ENCODE peak calls at places on chromosomes 11 and 22, in eight cellular contexts. N is mammary epithelial cell; X is pancreas; L is psoas muscle; U is fibroblast of lung; F is esophagus squamous epithelium; C is heart left ventricle; B is CD4-positive, alpha-beta T cell. J is an unnamed sample.

GRCh38 chr11:18723991-18724390 is 2.0 kb downstream of the IGSF22 start:
- DNase-seq in N (no peak), X (peak), L (no peak), U (no peak), F (no peak), C (no peak), B (no peak), J (no peak)

GRCh38 chr11:16812274-16812673 is 73.8 kb downstream of the C11orf58 start:
- DNase-seq in N (no peak), X (no peak), L (no peak), U (no peak), F (no peak), C (no peak), B (no peak), J (no peak)

GRCh38 chr11:69447786-69448185 is 33.7 kb upstream of the LINC01488 start:
- DNase-seq in N (peak), X (peak), L (no peak), U (no peak), F (no peak), C (peak), B (no peak), J (peak)

GRCh38 chr22:11629661-11630385 is 3898.2 kb upstream of the OR11H1 start:
- DNase-seq in N (no peak), X (no peak), L (no peak), U (no peak), F (no peak), C (no peak), B (no peak), J (no peak)

GRCh38 chr22:33325232-33326004 is 267.2 kb upstream of the SYN3 start:
- DNase-seq in N (no peak), X (no peak), L (no peak), U (no peak), F (no peak), C (no peak), B (no peak), J (no peak)

GRCh38 chr11:123065634-123066033 is 3.7 kb upstream of the HSPA8 start:
- DNase-seq in N (no peak), X (no peak), L (no peak), U (peak), F (no peak), C (no peak), B (no peak), J (no peak)

GRCh38 chr11:122765487-122766131 is 72.7 kb upstream of the CRTAM start:
- DNase-seq in N (peak), X (no peak), L (no peak), U (no peak), F (no peak), C (no peak), B (no peak), J (no peak)

GRCh38 chr22:36745301-36745995 is 30.5 kb downstream of the IFT27 start:
- DNase-seq in N (peak), X (peak), L (no peak), U (no peak), F (no peak), C (no peak), B (no peak), J (no peak)

GRCh38 chr22:44597616-44598015 is 99.6 kb upstream of the RTL6 start:
- DNase-seq in N (no peak), X (no peak), L (no peak), U (no peak), F (no peak), C (no peak), B (no peak), J (no peak)

GRCh38 chr11:27429740-27430451 is 42.7 kb downstream of the LGR4 start:
- DNase-seq in N (peak), X (no peak), L (no peak), U (no peak), F (no peak), C (no peak), B (no peak), J (peak)

GRCh38 chr11:8786933-8787332 is 104.3 kb downstream of the RPL27A start:
- DNase-seq in N (peak), X (no peak), L (no peak), U (peak), F (no peak), C (no peak), B (no peak), J (no peak)

GRCh38 chr11:121556937-121557336 is 104.2 kb upstream of the SORL1-AS1 start:
- DNase-seq in N (no peak), X (no peak), L (no peak), U (no peak), F (no peak), C (no peak), B (no peak), J (no peak)

GRCh38 chr11:125343732-125344131 is 152.3 kb downstream of the FEZ1 start:
- DNase-seq in N (no peak), X (no peak), L (no peak), U (peak), F (no peak), C (no peak), B (no peak), J (no peak)

GRCh38 chr22:35315141-35315854 is 15.6 kb downstream of the TOM1 start:
- DNase-seq in N (no peak), X (no peak), L (peak), U (no peak), F (no peak), C (no peak), B (peak), J (no peak)

GRCh38 chr11:71202598-71202944 is 49.8 kb downstream of the SHANK2 start:
- DNase-seq in N (no peak), X (peak), L (no peak), U (no peak), F (no peak), C (no peak), B (no peak), J (no peak)

GRCh38 chr22:37222440-37222971 is 10.2 kb upstream of the SSTR3 start:
- DNase-seq in N (no peak), X (no peak), L (no peak), U (no peak), F (no peak), C (no peak), B (peak), J (no peak)

GRCh38 chr11:94544582-94544831 is 786 bp downstream of the FUT4 start:
- DNase-seq in N (no peak), X (no peak), L (no peak), U (no peak), F (no peak), C (peak), B (no peak), J (no peak)

GRCh38 chr11:79963886-79964660 is 523.2 kb upstream of the TENM4 start:
- DNase-seq in N (no peak), X (no peak), L (no peak), U (no peak), F (no peak), C (no peak), B (no peak), J (no peak)

GRCh38 chr22:40436460-40437431 is 66.4 kb downstream of the SGSM3 start:
- DNase-seq in N (peak), X (no peak), L (no peak), U (peak), F (no peak), C (no peak), B (no peak), J (peak)

GRCh38 chr11:133134561-133135173 is 397.6 kb downstream of the OPCML start:
- DNase-seq in N (peak), X (peak), L (peak), U (peak), F (no peak), C (peak), B (no peak), J (peak)

GRCh38 chr11:69122337-69122641 is 33.4 kb upstream of the SMIM38 start:
- DNase-seq in N (no peak), X (peak), L (no peak), U (no peak), F (no peak), C (no peak), B (no peak), J (no peak)

GRCh38 chr22:50678218-50678650 is 5.6 kb downstream of the SHANK3 start:
- DNase-seq in N (no peak), X (peak), L (no peak), U (no peak), F (no peak), C (peak), B (peak), J (no peak)

GRCh38 chr22:36541831-36542391 is 12.9 kb upstream of the EIF3D start:
- DNase-seq in N (peak), X (no peak), L (no peak), U (peak), F (no peak), C (peak), B (no peak), J (peak)

GRCh38 chr11:94128171-94128745 is 383 bp upstream of the PANX1 start:
- DNase-seq in N (no peak), X (peak), L (no peak), U (no peak), F (no peak), C (no peak), B (peak), J (no peak)

GRCh38 chr22:38192475-38192863 is 9.3 kb upstream of the MAFF start:
- DNase-seq in N (no peak), X (no peak), L (no peak), U (no peak), F (no peak), C (no peak), B (no peak), J (no peak)

GRCh38 chr11:8671242-8671641 is 11.2 kb downstream of the TRIM66 start:
- DNase-seq in N (peak), X (no peak), L (peak), U (peak), F (no peak), C (no peak), B (no peak), J (peak)

GRCh38 chr11:130160460-130161090 is 993 bp downstream of the ST14 start:
- DNase-seq in N (peak), X (peak), L (no peak), U (no peak), F (no peak), C (no peak), B (no peak), J (no peak)

GRCh38 chr11:111765320-111765983 is 737 bp downstream of the PPP2R1B start:
- DNase-seq in N (peak), X (peak), L (no peak), U (peak), F (no peak), C (no peak), B (no peak), J (peak)

GRCh38 chr22:41589260-41589600 is 410 bp downstream of the PMM1 start:
- DNase-seq in N (peak), X (peak), L (no peak), U (no peak), F (no peak), C (no peak), B (no peak), J (no peak)

GRCh38 chr11:19301336-19301735 is 60.6 kb upstream of the E2F8 start:
- DNase-seq in N (no peak), X (no peak), L (no peak), U (no peak), F (no peak), C (no peak), B (no peak), J (no peak)

GRCh38 chr11:48006301-48006992 is 26.1 kb downstream of the PTPRJ start:
- DNase-seq in N (peak), X (no peak), L (no peak), U (peak), F (no peak), C (no peak), B (no peak), J (peak)

GRCh38 chr11:96318850-96319249 is 24.1 kb downstream of the MAML2 start:
- DNase-seq in N (no peak), X (no peak), L (no peak), U (no peak), F (no peak), C (no peak), B (no peak), J (no peak)

GRCh38 chr11:99446400-99446799 is 425.7 kb downstream of the CNTN5 start:
- DNase-seq in N (no peak), X (no peak), L (no peak), U (no peak), F (no peak), C (no peak), B (no peak), J (no peak)

GRCh38 chr11:34262601-34263081 is 95.2 kb downstream of the ABTB2 start:
- DNase-seq in N (no peak), X (no peak), L (no peak), U (no peak), F (no peak), C (no peak), B (no peak), J (no peak)

GRCh38 chr11:72599325-72600117 is 74.7 kb downstream of the PDE2A start:
- DNase-seq in N (no peak), X (no peak), L (no peak), U (no peak), F (no peak), C (no peak), B (no peak), J (no peak)
- TF ChIP-seq CTCF in N (no peak), X (no peak), L (no peak), U (no peak), F (no peak), C (no peak), B (no peak), J (no peak)

GRCh38 chr11:12505183-12505582 is 127.8 kb downstream of the PARVA start:
- DNase-seq in N (no peak), X (no peak), L (no peak), U (no peak), F (no peak), C (no peak), B (no peak), J (no peak)

GRCh38 chr11:12507391-12507790 is 130.0 kb downstream of the PARVA start:
- DNase-seq in N (no peak), X (no peak), L (no peak), U (no peak), F (no peak), C (no peak), B (no peak), J (no peak)

GRCh38 chr11:12509371-12509770 is 132.0 kb downstream of the PARVA start:
- DNase-seq in N (no peak), X (no peak), L (no peak), U (no peak), F (no peak), C (no peak), B (no peak), J (no peak)

GRCh38 chr11:12506502-12506921 is 129.1 kb downstream of the PARVA start:
- DNase-seq in N (peak), X (no peak), L (no peak), U (peak), F (no peak), C (no peak), B (no peak), J (no peak)

DNA sequence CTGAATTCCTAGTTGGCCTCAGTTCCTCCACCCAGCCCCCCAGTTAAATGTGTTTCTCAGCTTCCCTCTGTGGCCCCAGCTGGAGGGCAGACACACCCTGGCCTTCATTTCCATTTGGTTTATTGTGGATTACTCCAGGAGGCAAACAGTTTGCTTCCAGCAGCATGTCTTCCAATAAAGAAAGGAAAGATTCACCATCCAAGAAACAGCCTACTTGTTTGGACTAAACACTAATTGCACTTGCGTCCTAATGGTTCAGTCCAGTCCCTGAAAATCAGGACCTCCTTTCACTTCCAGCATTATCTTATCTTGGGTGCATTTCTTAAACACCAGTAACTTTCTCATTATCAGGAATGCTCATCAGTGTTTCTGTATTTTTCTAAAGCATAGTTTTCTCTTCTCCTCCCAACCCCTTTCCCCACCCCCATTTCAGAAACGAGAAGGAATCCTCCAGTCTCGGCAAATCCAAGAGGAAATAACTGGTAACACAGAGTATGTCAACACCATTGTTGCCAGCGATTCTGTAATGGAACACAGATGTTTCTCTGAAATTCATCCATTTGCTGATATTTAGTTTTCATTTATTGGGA is 130.9 kb downstream of the PARVA start:
- DNase-seq in N (no peak), X (no peak), L (no peak), U (peak), F (no peak), C (no peak), B (no peak), J (no peak)
- H3K27ac ChIP-seq in N (no peak), X (no peak), L (peak), U (peak), F (no peak), C (peak), B (no peak), J (no peak)

GRCh38 chr22:26672590-26673468 is 15.4 kb downstream of the MIAT start:
- DNase-seq in N (peak), X (peak), L (peak), U (peak), F (peak), C (peak), B (peak), J (peak)
- TF ChIP-seq CTCF in N (peak), X (peak), L (peak), U (peak), F (no peak), C (peak), B (peak), J (peak)

GRCh38 chr11:126414615-126415014 is 59.1 kb downstream of the ST3GAL4 start:
- DNase-seq in N (no peak), X (no peak), L (no peak), U (no peak), F (no peak), C (no peak), B (no peak), J (no peak)
- H3K27ac ChIP-seq in N (no peak), X (no peak), L (no peak), U (peak), F (peak), C (peak), B (no peak), J (peak)

DNA sequence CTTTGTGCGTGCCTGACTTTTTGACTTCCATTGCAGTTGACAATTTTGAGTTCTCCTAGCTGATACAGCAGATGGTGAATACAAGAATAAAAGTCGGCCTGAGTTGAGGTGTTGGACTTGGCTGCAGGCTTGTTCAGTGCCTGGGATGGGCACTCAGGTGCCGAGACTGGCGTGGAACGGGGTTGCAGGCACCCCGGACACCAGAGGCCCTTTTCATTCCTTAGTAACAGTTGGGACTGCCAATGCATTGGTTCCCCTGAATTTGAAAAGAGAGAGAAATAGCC is 1.3 kb downstream of the PHRF1 start:
- DNase-seq in N (no peak), X (no peak), L (no peak), U (no peak), F (no peak), C (no peak), B (no peak), J (no peak)
- TF ChIP-seq CTCF in N (no peak), X (no peak), L (no peak), U (no peak), F (no peak), C (no peak), B (no peak), J (no peak)

DNA sequence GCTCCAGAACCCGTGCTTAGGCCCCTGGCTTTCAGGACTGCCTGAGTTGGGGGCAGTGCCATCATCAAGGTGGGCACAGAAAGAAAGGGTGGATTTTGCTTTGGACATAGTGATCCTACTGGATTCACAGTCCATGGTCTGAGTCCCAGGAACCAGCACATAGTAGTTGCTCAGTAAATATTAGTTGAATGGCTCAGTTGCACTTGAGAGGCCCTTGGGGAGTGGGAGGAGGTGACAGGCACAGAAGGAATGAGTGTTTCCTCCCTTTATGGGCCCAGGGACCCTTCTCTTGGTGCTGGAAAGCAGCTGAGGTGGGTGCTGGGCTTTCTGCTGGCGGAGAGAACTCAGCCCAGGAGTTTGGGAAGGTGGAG is 16.6 kb downstream of the ARHGEF17 start:
- DNase-seq in N (no peak), X (no peak), L (no peak), U (no peak), F (no peak), C (no peak), B (no peak), J (no peak)
- H3K27ac ChIP-seq in N (no peak), X (no peak), L (peak), U (peak), F (peak), C (peak), B (no peak), J (no peak)